ENCODE peak calls at places on chromosomes 4 and X, in six cellular contexts. L is colonic mucosa, Z is HT-29, B is NCI-H510A treated with DMSO at 0.1 percent for 48 hours, J is MG63, K is DMS153. V is an unnamed sample.

GRCh38 chr4:85968945-85969830 is 390.7 kb downstream of the MAPK10 start:
- DNase-seq in L (no peak), Z (peak), B (peak), J (no peak), K (peak), V (peak)

GRCh38 chr4:112410804-112411203 is 105.2 kb downstream of the NEUROG2 start:
- DNase-seq in L (no peak), Z (no peak), B (no peak), J (no peak), K (no peak), V (no peak)

GRCh38 chrX:107880054-107880610 is 54.5 kb downstream of the MID2 start:
- DNase-seq in L (no peak), Z (no peak), B (no peak), J (no peak), K (no peak), V (no peak)

GRCh38 chrX:40012039-40012799 is 85.5 kb downstream of the BCOR start:
- DNase-seq in L (peak), Z (peak), B (peak), J (no peak), K (no peak), V (peak)

GRCh38 chr4:133146574-133147198 is 2.4 kb upstream of the PCDH10 start:
- DNase-seq in L (no peak), Z (peak), B (peak), J (no peak), K (peak), V (peak)

GRCh38 chr4:86948276-86948675 is 13.5 kb downstream of the AFF1 start:
- DNase-seq in L (no peak), Z (no peak), B (peak), J (no peak), K (no peak), V (no peak)

GRCh38 chr4:94171616-94172015 is 36.0 kb upstream of the SMARCAD1 start:
- DNase-seq in L (no peak), Z (no peak), B (no peak), J (no peak), K (no peak), V (no peak)

GRCh38 chr4:78138252-78138651 is 81.1 kb downstream of the FRAS1 start:
- DNase-seq in L (no peak), Z (no peak), B (no peak), J (no peak), K (no peak), V (no peak)

GRCh38 chr4:65943076-65943475 is 272.8 kb upstream of the EPHA5 start:
- DNase-seq in L (no peak), Z (peak), B (no peak), J (no peak), K (no peak), V (peak)

GRCh38 chr4:147492301-147492700 is 11.4 kb downstream of the EDNRA start:
- DNase-seq in L (no peak), Z (no peak), B (no peak), J (no peak), K (no peak), V (peak)

GRCh38 chr4:144302704-144303536 is 162.4 kb upstream of the GYPA start:
- DNase-seq in L (no peak), Z (no peak), B (no peak), J (no peak), K (no peak), V (no peak)

GRCh38 chr4:182207806-182208483 is 35.3 kb upstream of the TENM3 start:
- DNase-seq in L (no peak), Z (no peak), B (no peak), J (no peak), K (no peak), V (peak)

GRCh38 chr4:57071340-57071739 is 38.8 kb downstream of the IGFBP7 start:
- DNase-seq in L (no peak), Z (no peak), B (no peak), J (no peak), K (no peak), V (peak)

GRCh38 chr4:59629348-59629747 is 1570.8 kb upstream of the ADGRL3 start:
- DNase-seq in L (no peak), Z (no peak), B (no peak), J (no peak), K (no peak), V (no peak)

GRCh38 chrX:154327026-154327820 is 31.6 kb downstream of the TKTL1 start:
- DNase-seq in L (no peak), Z (no peak), B (no peak), J (no peak), K (no peak), V (peak)

GRCh38 chr4:139134403-139134802 is 42.6 kb downstream of the ELF2 start:
- DNase-seq in L (no peak), Z (no peak), B (no peak), J (no peak), K (no peak), V (no peak)

V was measured in EH.